ENCODE peak calls at places on chromosome 18, in six cellular contexts. One of them, this sample, is unnamed.

GRCh38 chr18:25282282-25282681 is 69.7 kb downstream of the ZNF521 start:
- DNase-seq in H1: no peak
- DNase-seq in GM12878: no peak
- DNase-seq in K562: no peak
- DNase-seq in GM12892: no peak
- DNase-seq in HepG2: no peak
- DNase-seq in this sample: no peak

GRCh38 chr18:76494541-76495403 is at the start of gene ZNF516:
- DNase-seq in H1: no peak
- DNase-seq in K562: no peak
- DNase-seq in GM12878: no peak
- DNase-seq in GM12892: no peak
- DNase-seq in HepG2: peak
- DNase-seq in this sample: no peak

GRCh38 chr18:36714476-36714875 is 114.3 kb downstream of the TPGS2 start:
- DNase-seq in HepG2: no peak
- DNase-seq in GM12878: no peak
- DNase-seq in K562: no peak
- DNase-seq in GM12892: no peak
- DNase-seq in H1: no peak
- DNase-seq in this sample: no peak

GRCh38 chr18:37654711-37655369 is 89.2 kb upstream of the CELF4 start:
- DNase-seq in H1: no peak
- DNase-seq in K562: no peak
- DNase-seq in HepG2: no peak
- DNase-seq in GM12892: no peak
- DNase-seq in GM12878: no peak
- DNase-seq in this sample: no peak

GRCh38 chr18:74819433-74820059 is 221.9 kb downstream of the ZNF407 start:
- DNase-seq in GM12892: no peak
- DNase-seq in GM12878: no peak
- DNase-seq in HepG2: peak
- DNase-seq in K562: peak
- DNase-seq in H1: peak
- DNase-seq in this sample: no peak

GRCh38 chr18:75163736-75164135 is 45.2 kb downstream of the PTGR3 start:
- DNase-seq in K562: no peak
- DNase-seq in HepG2: no peak
- DNase-seq in GM12892: no peak
- DNase-seq in H1: no peak
- DNase-seq in GM12878: no peak
- DNase-seq in this sample: no peak

GRCh38 chr18:43526436-43527150 is 249.3 kb upstream of the SYT4 start:
- DNase-seq in GM12878: no peak
- DNase-seq in H1: no peak
- DNase-seq in GM12892: no peak
- DNase-seq in HepG2: no peak
- DNase-seq in K562: no peak
- DNase-seq in this sample: no peak

GRCh38 chr18:45764000-45764686 is 40.2 kb downstream of the SLC14A1 start:
- DNase-seq in GM12892: no peak
- DNase-seq in H1: no peak
- DNase-seq in K562: no peak
- DNase-seq in GM12878: no peak
- DNase-seq in HepG2: no peak
- DNase-seq in this sample: no peak

GRCh38 chr18:58534535-58535301 is 94.2 kb downstream of the ALPK2 start:
- DNase-seq in K562: no peak
- DNase-seq in HepG2: no peak
- DNase-seq in GM12892: no peak
- DNase-seq in H1: no peak
- DNase-seq in GM12878: no peak
- DNase-seq in this sample: no peak

GRCh38 chr18:70207181-70207580 is 1.7 kb upstream of the RTTN start:
- DNase-seq in HepG2: no peak
- DNase-seq in H1: no peak
- DNase-seq in GM12892: no peak
- DNase-seq in K562: no peak
- DNase-seq in GM12878: no peak
- DNase-seq in this sample: no peak

GRCh38 chr18:598053-598665 is 1.4 kb downstream of the CLUL1 start:
- DNase-seq in H1: no peak
- DNase-seq in GM12892: no peak
- DNase-seq in K562: no peak
- DNase-seq in GM12878: no peak
- DNase-seq in HepG2: no peak
- DNase-seq in this sample: no peak

GRCh38 chr18:29737620-29738019 is 1304.9 kb downstream of the DSC3 start:
- DNase-seq in H1: no peak
- DNase-seq in GM12878: no peak
- DNase-seq in K562: no peak
- DNase-seq in GM12892: no peak
- DNase-seq in HepG2: no peak
- DNase-seq in this sample: no peak

DNA sequence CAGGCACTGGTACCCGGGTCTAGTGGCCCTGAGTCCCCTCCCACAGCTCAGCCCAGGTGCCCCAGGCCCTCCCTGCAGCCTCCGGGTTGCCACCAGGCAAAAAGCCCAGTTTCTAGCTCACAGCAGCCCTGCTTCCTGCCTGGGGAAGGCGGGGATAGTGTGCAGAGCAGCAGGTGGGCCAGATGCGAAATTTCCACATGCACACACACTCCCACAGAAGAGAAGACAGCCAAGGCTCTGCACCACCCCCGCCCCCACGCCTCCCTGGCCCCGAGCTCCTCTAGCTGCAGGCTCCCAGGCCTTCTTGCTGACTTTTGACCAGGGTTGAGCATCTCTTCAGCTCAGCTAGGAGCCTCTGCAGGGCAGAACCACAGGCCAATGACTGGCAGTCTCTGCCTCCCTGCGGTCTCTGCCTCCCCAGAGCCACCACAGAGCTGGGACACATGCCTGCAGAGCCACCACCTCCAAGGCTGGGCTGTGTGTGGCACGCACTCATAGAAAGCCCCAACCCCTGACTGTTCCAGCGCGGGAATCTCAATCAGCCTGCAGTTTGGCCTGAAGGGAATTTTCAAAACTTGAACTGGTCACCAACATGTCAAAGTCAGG is 7.2 kb downstream of the SLC66A2 start:
- DNase-seq in K562: no peak
- DNase-seq in GM12892: no peak
- DNase-seq in GM12878: no peak
- DNase-seq in H1: no peak
- DNase-seq in HepG2: no peak
- DNase-seq in this sample: peak
- TF ChIP-seq TAF1 in K562: no peak
- TF ChIP-seq TAF1 in GM12892: no peak
- TF ChIP-seq TAF1 in GM12878: no peak
- TF ChIP-seq TAF1 in H1: no peak
- TF ChIP-seq TAF1 in HepG2: no peak
- TF ChIP-seq TAF1 in this sample: no peak

DNA sequence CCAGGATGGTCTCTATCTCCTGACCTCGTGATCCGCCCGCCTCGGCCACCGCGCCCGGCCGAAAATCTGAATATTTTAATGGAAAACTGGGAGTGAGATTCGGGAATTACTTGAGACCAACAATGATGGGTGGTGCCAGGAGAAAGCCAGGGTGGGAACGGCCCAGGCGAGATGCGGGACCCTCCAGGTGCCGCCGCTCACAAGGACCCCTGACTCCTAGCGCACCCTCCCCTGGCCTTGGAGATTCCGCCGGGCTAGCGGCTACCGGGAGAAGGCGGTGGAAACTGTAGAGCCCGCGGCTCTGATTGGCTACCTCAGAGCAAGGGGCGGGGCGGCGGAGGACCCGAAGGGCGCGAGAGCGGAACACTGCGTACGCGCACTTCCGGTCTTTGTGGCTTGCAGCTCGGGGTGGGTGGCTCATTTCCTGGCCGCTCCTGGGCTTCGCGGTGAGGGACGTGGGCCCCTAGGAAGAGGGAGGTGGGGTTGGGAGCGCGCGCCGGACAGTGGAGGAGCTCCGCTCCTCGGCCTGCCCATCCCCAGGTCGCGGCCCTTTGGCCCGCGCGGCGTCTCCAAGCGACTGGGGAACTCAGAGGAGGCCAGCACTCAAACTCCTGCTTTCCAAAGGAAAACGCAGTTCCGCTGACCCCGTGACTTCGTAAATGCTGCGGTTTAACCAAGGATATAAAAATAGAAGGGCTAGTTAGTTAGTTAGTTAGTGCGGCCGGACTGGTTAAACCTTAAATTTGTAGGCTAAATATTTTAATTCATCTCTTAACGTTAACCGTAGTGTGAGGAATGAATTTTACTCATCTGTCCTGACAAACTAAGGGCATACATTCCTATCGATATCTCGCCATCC is at the start of gene ZNF397:
- DNase-seq in GM12878: peak
- DNase-seq in GM12892: peak
- DNase-seq in H1: peak
- DNase-seq in HepG2: peak
- DNase-seq in K562: peak
- DNase-seq in this sample: peak
- TF ChIP-seq POLR2A in GM12878: peak
- TF ChIP-seq POLR2A in GM12892: peak
- TF ChIP-seq POLR2A in H1: peak
- TF ChIP-seq POLR2A in HepG2: peak
- TF ChIP-seq POLR2A in K562: peak
- TF ChIP-seq POLR2A in this sample: peak

GRCh38 chr18:52190195-52190594 is 149.8 kb upstream of the DCC start:
- DNase-seq in H1: no peak
- DNase-seq in GM12892: no peak
- DNase-seq in K562: no peak
- DNase-seq in GM12878: peak
- DNase-seq in HepG2: no peak
- DNase-seq in this sample: no peak
- TF ChIP-seq TAF1 in H1: no peak
- TF ChIP-seq TAF1 in GM12892: no peak
- TF ChIP-seq TAF1 in K562: no peak
- TF ChIP-seq TAF1 in GM12878: no peak
- TF ChIP-seq TAF1 in HepG2: no peak
- TF ChIP-seq TAF1 in this sample: no peak

DNA sequence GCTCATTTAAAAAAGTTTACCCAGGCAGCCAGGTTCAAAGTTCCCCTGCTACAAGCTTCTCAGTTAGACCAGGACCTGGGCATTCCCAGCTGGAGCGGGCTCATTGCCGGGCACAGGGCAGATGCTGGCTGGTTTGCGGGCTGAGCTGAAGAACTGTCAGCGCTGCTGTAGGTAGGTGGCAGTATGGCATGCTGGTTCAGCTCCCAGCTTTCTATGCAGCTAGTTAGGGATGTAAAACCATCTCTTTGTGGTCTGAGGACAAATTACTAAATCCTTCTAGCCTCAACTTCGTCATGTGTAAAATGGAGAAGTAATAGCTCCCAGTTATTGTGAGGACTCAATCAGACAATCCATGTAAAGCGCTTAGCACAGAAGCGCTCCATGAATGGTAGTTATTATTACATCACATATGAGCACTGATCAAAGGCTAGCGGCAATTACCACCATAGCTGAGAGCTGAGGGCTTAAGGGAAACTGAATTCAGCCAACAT is 2.4 kb upstream of the LDLRAD4 start:
- DNase-seq in GM12892: no peak
- DNase-seq in K562: peak
- DNase-seq in HepG2: peak
- DNase-seq in H1: no peak
- DNase-seq in GM12878: peak
- DNase-seq in this sample: no peak
- TF ChIP-seq POLR2A in GM12892: no peak
- TF ChIP-seq POLR2A in K562: no peak
- TF ChIP-seq POLR2A in HepG2: no peak
- TF ChIP-seq POLR2A in H1: no peak
- TF ChIP-seq POLR2A in GM12878: no peak
- TF ChIP-seq POLR2A in this sample: no peak

This sample was measured in GM12891.